ENCODE peak calls at places on chromosomes 1 and 21, in ten cellular contexts. One of them, this sample, is unnamed.

GRCh38 chr1:39850606-39851216 is 32.6 kb downstream of the TRIT1 start:
- DNase-seq in NCI-H1417: no peak
- DNase-seq in stimulated activated CD4-positive, alpha-beta T cell treated with anti-CD3 and anti-CD28 coated beads, Interleukin-2, amount 100 ng/mL, for 48 hours: no peak
- DNase-seq in activated CD4-positive, alpha-beta T cell treated with anti-CD3 and anti-CD28 coated beads for 1 hour: no peak
- DNase-seq in M059J: no peak
- DNase-seq in GDM1: no peak
- DNase-seq in fibroblast of lung: no peak
- DNase-seq in Right ventricle myocardium superior: no peak
- DNase-seq in NCI-H1105: no peak
- DNase-seq in COR-L47: no peak
- DNase-seq in this sample: no peak

GRCh38 chr1:100009458-100009857 is 39.7 kb downstream of the SLC35A3 start:
- DNase-seq in activated CD4-positive, alpha-beta T cell treated with anti-CD3 and anti-CD28 coated beads for 1 hour: no peak
- DNase-seq in NCI-H1417: no peak
- DNase-seq in M059J: peak
- DNase-seq in NCI-H1105: no peak
- DNase-seq in GDM1: no peak
- DNase-seq in COR-L47: no peak
- DNase-seq in stimulated activated CD4-positive, alpha-beta T cell treated with anti-CD3 and anti-CD28 coated beads, Interleukin-2, amount 100 ng/mL, for 48 hours: no peak
- DNase-seq in Right ventricle myocardium superior: no peak
- DNase-seq in fibroblast of lung: no peak
- DNase-seq in this sample: no peak

GRCh38 chr21:38920631-38921398 is 115.1 kb downstream of the ETS2 start:
- DNase-seq in GDM1: no peak
- DNase-seq in COR-L47: no peak
- DNase-seq in NCI-H1105: no peak
- DNase-seq in NCI-H1417: no peak
- DNase-seq in fibroblast of lung: peak
- DNase-seq in Right ventricle myocardium superior: no peak
- DNase-seq in activated CD4-positive, alpha-beta T cell treated with anti-CD3 and anti-CD28 coated beads for 1 hour: no peak
- DNase-seq in stimulated activated CD4-positive, alpha-beta T cell treated with anti-CD3 and anti-CD28 coated beads, Interleukin-2, amount 100 ng/mL, for 48 hours: no peak
- DNase-seq in M059J: peak
- DNase-seq in this sample: no peak

GRCh38 chr21:45868488-45868887 is 113.1 kb upstream of the COL6A1 start:
- DNase-seq in stimulated activated CD4-positive, alpha-beta T cell treated with anti-CD3 and anti-CD28 coated beads, Interleukin-2, amount 100 ng/mL, for 48 hours: no peak
- DNase-seq in Right ventricle myocardium superior: no peak
- DNase-seq in activated CD4-positive, alpha-beta T cell treated with anti-CD3 and anti-CD28 coated beads for 1 hour: no peak
- DNase-seq in fibroblast of lung: no peak
- DNase-seq in NCI-H1105: no peak
- DNase-seq in NCI-H1417: no peak
- DNase-seq in M059J: no peak
- DNase-seq in GDM1: no peak
- DNase-seq in COR-L47: no peak
- DNase-seq in this sample: no peak

GRCh38 chr1:116579253-116579875 is 8.5 kb upstream of the CD58 start:
- DNase-seq in NCI-H1417: no peak
- DNase-seq in M059J: no peak
- DNase-seq in NCI-H1105: no peak
- DNase-seq in COR-L47: no peak
- DNase-seq in GDM1: no peak
- DNase-seq in stimulated activated CD4-positive, alpha-beta T cell treated with anti-CD3 and anti-CD28 coated beads, Interleukin-2, amount 100 ng/mL, for 48 hours: no peak
- DNase-seq in Right ventricle myocardium superior: no peak
- DNase-seq in fibroblast of lung: no peak
- DNase-seq in activated CD4-positive, alpha-beta T cell treated with anti-CD3 and anti-CD28 coated beads for 1 hour: no peak
- DNase-seq in this sample: no peak

GRCh38 chr21:46109251-46110221 is 11.6 kb downstream of the COL6A2 start:
- DNase-seq in COR-L47: no peak
- DNase-seq in NCI-H1105: no peak
- DNase-seq in NCI-H1417: no peak
- DNase-seq in fibroblast of lung: no peak
- DNase-seq in M059J: no peak
- DNase-seq in stimulated activated CD4-positive, alpha-beta T cell treated with anti-CD3 and anti-CD28 coated beads, Interleukin-2, amount 100 ng/mL, for 48 hours: no peak
- DNase-seq in GDM1: no peak
- DNase-seq in activated CD4-positive, alpha-beta T cell treated with anti-CD3 and anti-CD28 coated beads for 1 hour: peak
- DNase-seq in Right ventricle myocardium superior: no peak
- DNase-seq in this sample: no peak

GRCh38 chr1:57331620-57332019 is 92.2 kb downstream of the DAB1 start:
- DNase-seq in Right ventricle myocardium superior: no peak
- DNase-seq in NCI-H1417: no peak
- DNase-seq in M059J: no peak
- DNase-seq in NCI-H1105: no peak
- DNase-seq in GDM1: no peak
- DNase-seq in stimulated activated CD4-positive, alpha-beta T cell treated with anti-CD3 and anti-CD28 coated beads, Interleukin-2, amount 100 ng/mL, for 48 hours: no peak
- DNase-seq in activated CD4-positive, alpha-beta T cell treated with anti-CD3 and anti-CD28 coated beads for 1 hour: no peak
- DNase-seq in fibroblast of lung: no peak
- DNase-seq in COR-L47: no peak
- DNase-seq in this sample: no peak

GRCh38 chr1:53411541-53412152 is 47.6 kb upstream of the DMRTB1 start:
- DNase-seq in NCI-H1105: no peak
- DNase-seq in stimulated activated CD4-positive, alpha-beta T cell treated with anti-CD3 and anti-CD28 coated beads, Interleukin-2, amount 100 ng/mL, for 48 hours: no peak
- DNase-seq in fibroblast of lung: no peak
- DNase-seq in COR-L47: no peak
- DNase-seq in activated CD4-positive, alpha-beta T cell treated with anti-CD3 and anti-CD28 coated beads for 1 hour: no peak
- DNase-seq in M059J: peak
- DNase-seq in Right ventricle myocardium superior: no peak
- DNase-seq in NCI-H1417: no peak
- DNase-seq in GDM1: no peak
- DNase-seq in this sample: no peak

GRCh38 chr1:156118175-156118868 is 3.8 kb downstream of the LMNA start:
- DNase-seq in fibroblast of lung: no peak
- DNase-seq in NCI-H1105: no peak
- DNase-seq in activated CD4-positive, alpha-beta T cell treated with anti-CD3 and anti-CD28 coated beads for 1 hour: no peak
- DNase-seq in NCI-H1417: no peak
- DNase-seq in GDM1: no peak
- DNase-seq in COR-L47: no peak
- DNase-seq in M059J: peak
- DNase-seq in Right ventricle myocardium superior: peak
- DNase-seq in stimulated activated CD4-positive, alpha-beta T cell treated with anti-CD3 and anti-CD28 coated beads, Interleukin-2, amount 100 ng/mL, for 48 hours: no peak
- DNase-seq in this sample: no peak

GRCh38 chr1:111516008-111516535 is 12.6 kb upstream of the ADORA3 start:
- DNase-seq in M059J: peak
- DNase-seq in stimulated activated CD4-positive, alpha-beta T cell treated with anti-CD3 and anti-CD28 coated beads, Interleukin-2, amount 100 ng/mL, for 48 hours: no peak
- DNase-seq in GDM1: peak
- DNase-seq in NCI-H1417: no peak
- DNase-seq in activated CD4-positive, alpha-beta T cell treated with anti-CD3 and anti-CD28 coated beads for 1 hour: no peak
- DNase-seq in Right ventricle myocardium superior: peak
- DNase-seq in fibroblast of lung: peak
- DNase-seq in COR-L47: no peak
- DNase-seq in NCI-H1105: no peak
- DNase-seq in this sample: peak

GRCh38 chr21:15617968-15618367 is 111.8 kb upstream of the USP25 start:
- DNase-seq in Right ventricle myocardium superior: no peak
- DNase-seq in fibroblast of lung: peak
- DNase-seq in COR-L47: no peak
- DNase-seq in activated CD4-positive, alpha-beta T cell treated with anti-CD3 and anti-CD28 coated beads for 1 hour: no peak
- DNase-seq in stimulated activated CD4-positive, alpha-beta T cell treated with anti-CD3 and anti-CD28 coated beads, Interleukin-2, amount 100 ng/mL, for 48 hours: no peak
- DNase-seq in M059J: peak
- DNase-seq in GDM1: no peak
- DNase-seq in NCI-H1417: no peak
- DNase-seq in NCI-H1105: peak
- DNase-seq in this sample: no peak

GRCh38 chr1:24769656-24770651 is 24.7 kb downstream of the CLIC4 start:
- DNase-seq in NCI-H1105: no peak
- DNase-seq in NCI-H1417: no peak
- DNase-seq in stimulated activated CD4-positive, alpha-beta T cell treated with anti-CD3 and anti-CD28 coated beads, Interleukin-2, amount 100 ng/mL, for 48 hours: no peak
- DNase-seq in Right ventricle myocardium superior: no peak
- DNase-seq in fibroblast of lung: peak
- DNase-seq in activated CD4-positive, alpha-beta T cell treated with anti-CD3 and anti-CD28 coated beads for 1 hour: no peak
- DNase-seq in M059J: peak
- DNase-seq in GDM1: peak
- DNase-seq in COR-L47: no peak
- DNase-seq in this sample: no peak

GRCh38 chr21:42622284-42622683 is 31.1 kb upstream of the PDE9A start:
- DNase-seq in stimulated activated CD4-positive, alpha-beta T cell treated with anti-CD3 and anti-CD28 coated beads, Interleukin-2, amount 100 ng/mL, for 48 hours: no peak
- DNase-seq in GDM1: no peak
- DNase-seq in Right ventricle myocardium superior: no peak
- DNase-seq in NCI-H1105: no peak
- DNase-seq in activated CD4-positive, alpha-beta T cell treated with anti-CD3 and anti-CD28 coated beads for 1 hour: no peak
- DNase-seq in M059J: no peak
- DNase-seq in fibroblast of lung: no peak
- DNase-seq in NCI-H1417: no peak
- DNase-seq in COR-L47: no peak
- DNase-seq in this sample: no peak

GRCh38 chr1:36529762-36530260 is 47.1 kb upstream of the CSF3R start:
- DNase-seq in fibroblast of lung: no peak
- DNase-seq in M059J: no peak
- DNase-seq in GDM1: no peak
- DNase-seq in NCI-H1105: no peak
- DNase-seq in stimulated activated CD4-positive, alpha-beta T cell treated with anti-CD3 and anti-CD28 coated beads, Interleukin-2, amount 100 ng/mL, for 48 hours: no peak
- DNase-seq in NCI-H1417: no peak
- DNase-seq in activated CD4-positive, alpha-beta T cell treated with anti-CD3 and anti-CD28 coated beads for 1 hour: no peak
- DNase-seq in Right ventricle myocardium superior: no peak
- DNase-seq in COR-L47: no peak
- DNase-seq in this sample: no peak

GRCh38 chr1:116942344-116942743 is 32.6 kb downstream of the PTGFRN start:
- DNase-seq in NCI-H1417: no peak
- DNase-seq in activated CD4-positive, alpha-beta T cell treated with anti-CD3 and anti-CD28 coated beads for 1 hour: no peak
- DNase-seq in M059J: no peak
- DNase-seq in stimulated activated CD4-positive, alpha-beta T cell treated with anti-CD3 and anti-CD28 coated beads, Interleukin-2, amount 100 ng/mL, for 48 hours: no peak
- DNase-seq in COR-L47: no peak
- DNase-seq in Right ventricle myocardium superior: no peak
- DNase-seq in fibroblast of lung: no peak
- DNase-seq in GDM1: no peak
- DNase-seq in NCI-H1105: no peak
- DNase-seq in this sample: no peak

GRCh38 chr21:37914211-37914900 is 1.9 kb downstream of the KCNJ6 start:
- DNase-seq in fibroblast of lung: peak
- DNase-seq in NCI-H1105: peak
- DNase-seq in NCI-H1417: peak
- DNase-seq in Right ventricle myocardium superior: no peak
- DNase-seq in GDM1: no peak
- DNase-seq in M059J: peak
- DNase-seq in stimulated activated CD4-positive, alpha-beta T cell treated with anti-CD3 and anti-CD28 coated beads, Interleukin-2, amount 100 ng/mL, for 48 hours: no peak
- DNase-seq in activated CD4-positive, alpha-beta T cell treated with anti-CD3 and anti-CD28 coated beads for 1 hour: no peak
- DNase-seq in COR-L47: peak
- DNase-seq in this sample: no peak

GRCh38 chr1:48236716-48237470 is 14.4 kb downstream of the SLC5A9 start:
- DNase-seq in stimulated activated CD4-positive, alpha-beta T cell treated with anti-CD3 and anti-CD28 coated beads, Interleukin-2, amount 100 ng/mL, for 48 hours: no peak
- DNase-seq in NCI-H1417: peak
- DNase-seq in COR-L47: peak
- DNase-seq in M059J: peak
- DNase-seq in Right ventricle myocardium superior: no peak
- DNase-seq in GDM1: peak
- DNase-seq in NCI-H1105: peak
- DNase-seq in fibroblast of lung: peak
- DNase-seq in activated CD4-positive, alpha-beta T cell treated with anti-CD3 and anti-CD28 coated beads for 1 hour: no peak
- DNase-seq in this sample: no peak

GRCh38 chr1:18931731-18932130 is 24.7 kb downstream of the IFFO2 start:
- DNase-seq in stimulated activated CD4-positive, alpha-beta T cell treated with anti-CD3 and anti-CD28 coated beads, Interleukin-2, amount 100 ng/mL, for 48 hours: no peak
- DNase-seq in M059J: no peak
- DNase-seq in GDM1: no peak
- DNase-seq in NCI-H1417: no peak
- DNase-seq in COR-L47: no peak
- DNase-seq in activated CD4-positive, alpha-beta T cell treated with anti-CD3 and anti-CD28 coated beads for 1 hour: no peak
- DNase-seq in fibroblast of lung: no peak
- DNase-seq in NCI-H1105: no peak
- DNase-seq in Right ventricle myocardium superior: no peak
- DNase-seq in this sample: no peak

GRCh38 chr1:115980998-115981993 is 5.0 kb downstream of the SLC22A15 start:
- DNase-seq in M059J: peak
- DNase-seq in COR-L47: peak
- DNase-seq in NCI-H1417: peak
- DNase-seq in NCI-H1105: peak
- DNase-seq in activated CD4-positive, alpha-beta T cell treated with anti-CD3 and anti-CD28 coated beads for 1 hour: no peak
- DNase-seq in Right ventricle myocardium superior: no peak
- DNase-seq in stimulated activated CD4-positive, alpha-beta T cell treated with anti-CD3 and anti-CD28 coated beads, Interleukin-2, amount 100 ng/mL, for 48 hours: no peak
- DNase-seq in fibroblast of lung: peak
- DNase-seq in GDM1: no peak
- DNase-seq in this sample: peak

GRCh38 chr1:228062085-228062791 is 20.3 kb upstream of the ARF1 start:
- DNase-seq in M059J: no peak
- DNase-seq in Right ventricle myocardium superior: no peak
- DNase-seq in stimulated activated CD4-positive, alpha-beta T cell treated with anti-CD3 and anti-CD28 coated beads, Interleukin-2, amount 100 ng/mL, for 48 hours: no peak
- DNase-seq in GDM1: no peak
- DNase-seq in fibroblast of lung: no peak
- DNase-seq in COR-L47: no peak
- DNase-seq in NCI-H1417: no peak
- DNase-seq in NCI-H1105: no peak
- DNase-seq in activated CD4-positive, alpha-beta T cell treated with anti-CD3 and anti-CD28 coated beads for 1 hour: no peak
- DNase-seq in this sample: no peak

GRCh38 chr1:49051647-49052046 is 275.0 kb upstream of the BEND5 start:
- DNase-seq in COR-L47: no peak
- DNase-seq in M059J: no peak
- DNase-seq in NCI-H1105: no peak
- DNase-seq in GDM1: no peak
- DNase-seq in Right ventricle myocardium superior: no peak
- DNase-seq in NCI-H1417: peak
- DNase-seq in activated CD4-positive, alpha-beta T cell treated with anti-CD3 and anti-CD28 coated beads for 1 hour: no peak
- DNase-seq in fibroblast of lung: no peak
- DNase-seq in stimulated activated CD4-positive, alpha-beta T cell treated with anti-CD3 and anti-CD28 coated beads, Interleukin-2, amount 100 ng/mL, for 48 hours: no peak
- DNase-seq in this sample: no peak

GRCh38 chr1:215566556-215567490 is at the start of gene KCTD3:
- DNase-seq in GDM1: peak
- DNase-seq in stimulated activated CD4-positive, alpha-beta T cell treated with anti-CD3 and anti-CD28 coated beads, Interleukin-2, amount 100 ng/mL, for 48 hours: peak
- DNase-seq in activated CD4-positive, alpha-beta T cell treated with anti-CD3 and anti-CD28 coated beads for 1 hour: peak
- DNase-seq in Right ventricle myocardium superior: peak
- DNase-seq in NCI-H1417: peak
- DNase-seq in NCI-H1105: peak
- DNase-seq in M059J: peak
- DNase-seq in COR-L47: peak
- DNase-seq in fibroblast of lung: peak
- DNase-seq in this sample: no peak

GRCh38 chr21:14120091-14120734 is 90.5 kb downstream of the LIPI start:
- DNase-seq in GDM1: peak
- DNase-seq in fibroblast of lung: no peak
- DNase-seq in Right ventricle myocardium superior: peak
- DNase-seq in M059J: peak
- DNase-seq in COR-L47: peak
- DNase-seq in stimulated activated CD4-positive, alpha-beta T cell treated with anti-CD3 and anti-CD28 coated beads, Interleukin-2, amount 100 ng/mL, for 48 hours: peak
- DNase-seq in activated CD4-positive, alpha-beta T cell treated with anti-CD3 and anti-CD28 coated beads for 1 hour: no peak
- DNase-seq in NCI-H1105: peak
- DNase-seq in NCI-H1417: peak
- DNase-seq in this sample: peak

GRCh38 chr1:206589206-206589605 is 23.1 kb downstream of the EIF2D start:
- DNase-seq in Right ventricle myocardium superior: no peak
- DNase-seq in stimulated activated CD4-positive, alpha-beta T cell treated with anti-CD3 and anti-CD28 coated beads, Interleukin-2, amount 100 ng/mL, for 48 hours: no peak
- DNase-seq in fibroblast of lung: peak
- DNase-seq in GDM1: no peak
- DNase-seq in NCI-H1417: no peak
- DNase-seq in M059J: peak
- DNase-seq in COR-L47: no peak
- DNase-seq in activated CD4-positive, alpha-beta T cell treated with anti-CD3 and anti-CD28 coated beads for 1 hour: no peak
- DNase-seq in NCI-H1105: no peak
- DNase-seq in this sample: no peak

GRCh38 chr1:21703318-21703963 is 34.3 kb upstream of the RAP1GAP start:
- DNase-seq in stimulated activated CD4-positive, alpha-beta T cell treated with anti-CD3 and anti-CD28 coated beads, Interleukin-2, amount 100 ng/mL, for 48 hours: no peak
- DNase-seq in NCI-H1417: no peak
- DNase-seq in activated CD4-positive, alpha-beta T cell treated with anti-CD3 and anti-CD28 coated beads for 1 hour: no peak
- DNase-seq in M059J: peak
- DNase-seq in fibroblast of lung: peak
- DNase-seq in NCI-H1105: peak
- DNase-seq in Right ventricle myocardium superior: no peak
- DNase-seq in COR-L47: no peak
- DNase-seq in GDM1: peak
- DNase-seq in this sample: peak

GRCh38 chr1:111199881-111200801 is at the start of gene DENND2D:
- DNase-seq in NCI-H1105: no peak
- DNase-seq in NCI-H1417: no peak
- DNase-seq in COR-L47: no peak
- DNase-seq in GDM1: no peak
- DNase-seq in activated CD4-positive, alpha-beta T cell treated with anti-CD3 and anti-CD28 coated beads for 1 hour: peak
- DNase-seq in Right ventricle myocardium superior: peak
- DNase-seq in fibroblast of lung: no peak
- DNase-seq in stimulated activated CD4-positive, alpha-beta T cell treated with anti-CD3 and anti-CD28 coated beads, Interleukin-2, amount 100 ng/mL, for 48 hours: peak
- DNase-seq in M059J: no peak
- DNase-seq in this sample: peak

GRCh38 chr1:149925751-149926150 is 1.9 kb downstream of the SF3B4 start:
- DNase-seq in M059J: no peak
- DNase-seq in COR-L47: no peak
- DNase-seq in GDM1: no peak
- DNase-seq in fibroblast of lung: no peak
- DNase-seq in activated CD4-positive, alpha-beta T cell treated with anti-CD3 and anti-CD28 coated beads for 1 hour: no peak
- DNase-seq in Right ventricle myocardium superior: no peak
- DNase-seq in NCI-H1105: no peak
- DNase-seq in stimulated activated CD4-positive, alpha-beta T cell treated with anti-CD3 and anti-CD28 coated beads, Interleukin-2, amount 100 ng/mL, for 48 hours: no peak
- DNase-seq in NCI-H1417: no peak
- DNase-seq in this sample: no peak